ENCODE peak calls at places on chromosome 2, in seven cellular contexts. G, E, B, A, Z, H and J are unnamed samples.

GRCh38 chr2:48767330-48767729 is 11.8 kb upstream of the LHCGR start:
- DNase-seq in G (no peak), E (peak; percentile 54), B (no peak), A (no peak), Z (no peak), H (no peak), J (no peak)

GRCh38 chr2:25251461-25252273 is 83.3 kb upstream of the POMC start:
- DNase-seq in G (peak; percentile 59), E (peak; percentile 60), B (peak; percentile 71), A (peak; percentile 62), Z (peak; percentile 56), H (peak; percentile 11), J (no peak)

GRCh38 chr2:60818272-60818671 is 62.2 kb downstream of the PAPOLG start:
- DNase-seq in G (no peak), E (no peak), B (no peak), A (no peak), Z (no peak), H (no peak), J (no peak)

GRCh38 chr2:239177325-239177724 is 223.5 kb downstream of the HDAC4 start:
- DNase-seq in G (no peak), E (no peak), B (peak; percentile 44), A (no peak), Z (no peak), H (no peak), J (no peak)

GRCh38 chr2:35548171-35548570 is 807.4 kb upstream of the CRIM1 start:
- DNase-seq in G (no peak), E (peak; percentile 6), B (no peak), A (no peak), Z (peak; percentile 20), H (no peak), J (peak; percentile 20)

GRCh38 chr2:131584380-131584779 is 56.7 kb downstream of the CCDC74A start:
- DNase-seq in G (no peak), E (no peak), B (no peak), A (no peak), Z (no peak), H (no peak), J (no peak)

GRCh38 chr2:14517731-14518130 is 114.8 kb upstream of the LRATD1 start:
- DNase-seq in G (no peak), E (no peak), B (no peak), A (no peak), Z (peak; percentile 16), H (no peak), J (no peak)

GRCh38 chr2:161946489-161947107 is 127.4 kb downstream of the DPP4 start:
- DNase-seq in G (no peak), E (peak; percentile 28), B (no peak), A (no peak), Z (peak; percentile 58), H (no peak), J (no peak)

GRCh38 chr2:74486141-74486540 is 3.3 kb downstream of the TTC31 start:
- DNase-seq in G (no peak), E (no peak), B (no peak), A (no peak), Z (no peak), H (no peak), J (no peak)

GRCh38 chr2:129880309-129880708 is 99.2 kb upstream of the RAB6C start:
- DNase-seq in G (no peak), E (no peak), B (no peak), A (no peak), Z (no peak), H (no peak), J (no peak)

GRCh38 chr2:237896941-237897340 is 37.5 kb downstream of the RAMP1 start:
- DNase-seq in G (peak; percentile 12), E (no peak), B (no peak), A (no peak), Z (no peak), H (no peak), J (no peak)

GRCh38 chr2:105287692-105288091 is 41.8 kb downstream of the TGFBRAP1 start:
- DNase-seq in G (no peak), E (peak; percentile 46), B (no peak), A (no peak), Z (peak; percentile 42), H (no peak), J (peak; percentile 43)

GRCh38 chr2:127624321-127625145 is 21.4 kb upstream of the GPR17 start:
- DNase-seq in G (no peak), E (no peak), B (peak; percentile 46), A (peak; percentile 8), Z (no peak), H (no peak), J (no peak)

GRCh38 chr2:71778514-71779305 is 325.3 kb downstream of the DYSF start:
- DNase-seq in G (no peak), E (no peak), B (no peak), A (no peak), Z (peak; percentile 15), H (no peak), J (no peak)

GRCh38 chr2:98528349-98528748 is 80.0 kb downstream of the COA5 start:
- DNase-seq in G (no peak), E (no peak), B (no peak), A (no peak), Z (no peak), H (no peak), J (no peak)

GRCh38 chr2:145186303-145186702 is 666.4 kb upstream of the ZEB2 start:
- DNase-seq in G (peak; percentile 55), E (no peak), B (no peak), A (peak; percentile 25), Z (peak; percentile 40), H (no peak), J (no peak)

GRCh38 chr2:209208211-209208610 is 215.6 kb upstream of the MAP2 start:
- DNase-seq in G (no peak), E (peak; percentile 56), B (peak; percentile 40), A (no peak), Z (peak; percentile 39), H (peak; percentile 4), J (peak; percentile 47)

GRCh38 chr2:29010946-29011649 is 30.0 kb downstream of the TOGARAM2 start:
- DNase-seq in G (peak; percentile 28), E (peak; percentile 65), B (peak; percentile 77), A (peak; percentile 60), Z (peak; percentile 14), H (no peak), J (peak; percentile 94)

GRCh38 chr2:204722207-204722606 is 176.9 kb downstream of the PARD3B start:
- DNase-seq in G (no peak), E (no peak), B (no peak), A (no peak), Z (peak; percentile 65), H (no peak), J (no peak)

GRCh38 chr2:101558740-101559508 is 84.0 kb upstream of the RFX8 start:
- DNase-seq in G (no peak), E (peak; percentile 48), B (no peak), A (no peak), Z (peak; percentile 75), H (no peak), J (peak; percentile 18)

GRCh38 chr2:232385660-232386489 is 7.3 kb downstream of the ALPP start:
- DNase-seq in G (no peak), E (peak; percentile 83), B (no peak), A (no peak), Z (peak; percentile 76), H (no peak), J (no peak)

GRCh38 chr2:160301420-160301819 is 101.3 kb upstream of the ITGB6 start:
- DNase-seq in G (no peak), E (no peak), B (no peak), A (no peak), Z (peak; percentile 84), H (no peak), J (no peak)

GRCh38 chr2:67871696-67872320 is 191.0 kb downstream of the C1D start:
- DNase-seq in G (peak; percentile 22), E (peak; percentile 30), B (no peak), A (no peak), Z (peak; percentile 87), H (no peak), J (peak; percentile 16)

GRCh38 chr2:54402350-54402749 is 53.8 kb upstream of the SPTBN1 start:
- DNase-seq in G (peak; percentile 72), E (peak; percentile 32), B (peak; percentile 64), A (peak; percentile 70), Z (peak; percentile 23), H (no peak), J (peak; percentile 67)

GRCh38 chr2:1162768-1163584 is 212.3 kb downstream of the SNTG2 start:
- DNase-seq in G (no peak), E (no peak), B (no peak), A (no peak), Z (no peak), H (no peak), J (peak; percentile 25)

GRCh38 chr2:132037527-132038178 is 124.1 kb downstream of the ANKRD30BL start:
- DNase-seq in G (no peak), E (peak; percentile 35), B (peak; percentile 16), A (no peak), Z (peak; percentile 38), H (no peak), J (no peak)

GRCh38 chr2:44769349-44770005 is 172.0 kb upstream of the SIX3 start:
- DNase-seq in G (no peak), E (no peak), B (no peak), A (no peak), Z (no peak), H (no peak), J (no peak)

GRCh38 chr2:8067784-8068336 is 614.0 kb upstream of the ID2 start:
- DNase-seq in G (no peak), E (no peak), B (no peak), A (no peak), Z (no peak), H (no peak), J (no peak)
- H3K4me1 ChIP-seq in G (no peaks in the 10 kb centered on the region), E (no peaks in the 10 kb centered on the region), B (no peaks in the 10 kb centered on the region), A (no peaks in the 10 kb centered on the region), Z (no peaks in the 10 kb centered on the region), H (no peaks in the 10 kb centered on the region), J (no peaks in the 10 kb centered on the region)

GRCh38 chr2:2503864-2504418 is 172.9 kb upstream of the MYT1L start:
- DNase-seq in G (no peak), E (no peak), B (no peak), A (no peak), Z (no peak), H (no peak), J (no peak)
- H3K9me3 ChIP-seq in G (no peaks in the 10 kb centered on the region), E (no peaks in the 10 kb centered on the region), B (no peaks in the 10 kb centered on the region), A (no peaks in the 10 kb centered on the region), Z (no peaks in the 10 kb centered on the region), H (peaks cover 4% of the 10 kb centered on the region), J (peaks cover 4% of the 10 kb centered on the region)

GRCh38 chr2:180882959-180883358 is 97.4 kb upstream of the UBE2E3 start:
- DNase-seq in G (no peak), E (no peak), B (peak; percentile 35), A (no peak), Z (no peak), H (no peak), J (no peak)
- H3K27ac ChIP-seq in G (no peak overlapping the region), E (no peak overlapping the region), B (no peak overlapping the region), A (no peak overlapping the region), Z (no peak overlapping the region), H (no peak overlapping the region), J (no peak overlapping the region)

DNA sequence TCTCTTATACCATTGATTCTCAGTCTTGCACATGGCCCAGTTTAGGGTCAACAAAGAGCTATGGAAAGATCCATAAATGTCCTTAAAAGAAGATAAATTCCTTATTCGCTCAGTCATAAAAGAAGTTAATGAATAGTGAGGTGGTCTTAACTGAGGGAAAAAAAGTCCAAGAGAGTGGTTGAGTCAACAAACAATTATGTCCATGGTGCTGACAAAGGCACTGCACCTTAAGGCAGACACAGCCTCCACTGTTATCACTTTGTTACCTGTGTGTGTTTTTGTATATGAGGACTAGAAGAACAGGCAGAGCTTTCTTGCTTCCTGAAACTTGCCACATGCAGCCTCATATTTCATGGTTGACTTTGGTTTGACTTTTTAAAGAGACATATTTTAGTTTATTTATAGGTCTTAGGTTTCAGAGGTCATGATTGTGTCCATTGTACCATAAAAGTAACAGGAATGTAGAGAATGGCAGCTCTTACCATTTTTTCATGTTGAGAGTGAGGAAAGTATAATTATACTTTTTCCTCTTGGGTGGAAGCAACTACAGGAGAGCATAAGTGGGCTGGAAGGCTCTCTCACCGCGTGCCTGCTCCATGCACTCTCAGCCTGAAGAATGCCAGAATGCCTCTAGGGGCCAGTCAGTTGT is 93.6 kb downstream of the XRCC5 start:
- DNase-seq in G (no peak), E (peak; percentile 44), B (no peak), A (no peak), Z (no peak), H (no peak), J (no peak)
- H3K4me1 ChIP-seq in G (no peaks in the 10 kb centered on the region), E (no peaks in the 10 kb centered on the region), B (no peaks in the 10 kb centered on the region), A (no peaks in the 10 kb centered on the region), Z (no peaks in the 10 kb centered on the region), H (no peaks in the 10 kb centered on the region), J (no peaks in the 10 kb centered on the region)